ENCODE peak calls at places on chromosomes 11 and 22, in nine cellular contexts. Y is A549; F is lower lobe of right lung; V is esophagus muscularis mucosa; J is ovary; G is body of pancreas; Z is CD8-positive, alpha-beta T cell; S is psoas muscle; W is tibial nerve. M is an unnamed sample. For H3K9me3, the result is how much of the 10 kb centered on the place peaks cover.

GRCh38 chr22:41768420-41768819 is 32.1 kb upstream of the CCDC134 start:
- DNase-seq in Y (no peak), F (no peak), V (no peak), J (no peak), G (no peak), Z (no peak), S (no peak), W (no peak), M (no peak)

GRCh38 chr11:62555464-62556092 is 9.0 kb upstream of the AHNAK start:
- DNase-seq in Y (peak), F (peak), V (no peak), J (no peak), G (no peak), Z (peak), S (peak), W (no peak), M (peak)

GRCh38 chr11:69438286-69438920 is 43.1 kb upstream of the LINC01488 start:
- DNase-seq in Y (no peak), F (no peak), V (no peak), J (no peak), G (no peak), Z (no peak), S (peak), W (no peak), M (no peak)

GRCh38 chr11:71240865-71241691 is 11.3 kb downstream of the SHANK2 start:
- DNase-seq in Y (peak), F (peak), V (no peak), J (no peak), G (peak), Z (no peak), S (peak), W (peak), M (no peak)

GRCh38 chr22:38490475-38490874 is 15.6 kb downstream of the DDX17 start:
- DNase-seq in Y (no peak), F (no peak), V (no peak), J (no peak), G (no peak), Z (no peak), S (no peak), W (no peak), M (no peak)

GRCh38 chr22:47902646-47903180 is 1140.3 kb downstream of the TBC1D22A start:
- DNase-seq in Y (no peak), F (no peak), V (peak), J (no peak), G (no peak), Z (no peak), S (no peak), W (no peak), M (no peak)

GRCh38 chr11:131504199-131504949 is 134.0 kb downstream of the NTM start:
- DNase-seq in Y (peak), F (no peak), V (no peak), J (no peak), G (no peak), Z (no peak), S (peak), W (no peak), M (no peak)

GRCh38 chr11:95917188-95918036 is 6.5 kb downstream of the MTMR2 start:
- DNase-seq in Y (no peak), F (no peak), V (no peak), J (no peak), G (no peak), Z (no peak), S (no peak), W (no peak), M (no peak)

GRCh38 chr22:20750461-20751184 is 23.3 kb upstream of the SERPIND1 start:
- DNase-seq in Y (peak), F (no peak), V (no peak), J (peak), G (peak), Z (no peak), S (peak), W (peak), M (no peak)

GRCh38 chr11:4523666-4524065 is 21.3 kb upstream of the OR52M1 start:
- DNase-seq in Y (no peak), F (no peak), V (no peak), J (no peak), G (no peak), Z (no peak), S (no peak), W (no peak), M (no peak)

GRCh38 chr11:57946628-57947027 is 77.1 kb upstream of the OR9Q1 start:
- DNase-seq in Y (no peak), F (no peak), V (peak), J (no peak), G (no peak), Z (no peak), S (no peak), W (no peak), M (no peak)

GRCh38 chr11:8342821-8343681 is 79.4 kb upstream of the LMO1 start:
- DNase-seq in Y (no peak), F (no peak), V (no peak), J (no peak), G (no peak), Z (no peak), S (no peak), W (no peak), M (no peak)

GRCh38 chr22:45905924-45906865 is 70.8 kb downstream of the WNT7B start:
- DNase-seq in Y (no peak), F (no peak), V (no peak), J (no peak), G (peak), Z (no peak), S (peak), W (no peak), M (no peak)

GRCh38 chr22:19216579-19216978 is 38.0 kb upstream of the SLC25A1 start:
- DNase-seq in Y (no peak), F (no peak), V (no peak), J (no peak), G (no peak), Z (no peak), S (no peak), W (no peak), M (no peak)

GRCh38 chr11:5234390-5234834 is at the start of gene HBD:
- DNase-seq in Y (no peak), F (no peak), V (no peak), J (no peak), G (no peak), Z (no peak), S (no peak), W (no peak), M (no peak)

GRCh38 chr11:116576523-116576922 is 196.3 kb downstream of the BUD13 start:
- DNase-seq in Y (no peak), F (no peak), V (no peak), J (no peak), G (no peak), Z (no peak), S (no peak), W (no peak), M (no peak)

GRCh38 chr11:72280726-72281315 is 36.8 kb upstream of the PHOX2A start:
- DNase-seq in Y (no peak), F (no peak), V (no peak), J (no peak), G (no peak), Z (no peak), S (no peak), W (no peak), M (no peak)

GRCh38 chr22:40107756-40108437 is 69.8 kb upstream of the TNRC6B start:
- DNase-seq in Y (no peak), F (no peak), V (no peak), J (no peak), G (peak), Z (no peak), S (no peak), W (no peak), M (no peak)

GRCh38 chr22:42277988-42278776 is 7.7 kb upstream of the TCF20 start:
- DNase-seq in Y (no peak), F (no peak), V (no peak), J (no peak), G (peak), Z (no peak), S (peak), W (no peak), M (no peak)

GRCh38 chr11:81092517-81092916 is 1641.1 kb downstream of the FAM181B start:
- DNase-seq in Y (no peak), F (no peak), V (no peak), J (no peak), G (no peak), Z (no peak), S (no peak), W (no peak), M (no peak)

GRCh38 chr11:19156892-19157291 is 39.9 kb downstream of the ZDHHC13 start:
- DNase-seq in Y (no peak), F (no peak), V (no peak), J (no peak), G (no peak), Z (no peak), S (no peak), W (no peak), M (no peak)

GRCh38 chr11:46826310-46827044 is 19.6 kb downstream of the CKAP5 start:
- DNase-seq in Y (peak), F (peak), V (peak), J (peak), G (peak), Z (peak), S (peak), W (peak), M (peak)
- H3K27ac ChIP-seq in Y (peak), F (peak), V (peak), J (peak), G (peak), Z (no peak), S (peak), W (peak), M (no peak)

GRCh38 chr11:134013518-134013917 is 55.4 kb upstream of the JAM3 start:
- DNase-seq in Y (no peak), F (no peak), V (no peak), J (no peak), G (no peak), Z (no peak), S (no peak), W (no peak), M (no peak)

GRCh38 chr11:134017773-134018430 is 51.0 kb upstream of the JAM3 start:
- DNase-seq in Y (no peak), F (no peak), V (no peak), J (no peak), G (no peak), Z (no peak), S (no peak), W (no peak), M (no peak)

GRCh38 chr11:134019500-134019899 is 49.4 kb upstream of the JAM3 start:
- DNase-seq in Y (no peak), F (no peak), V (no peak), J (no peak), G (no peak), Z (no peak), S (no peak), W (no peak), M (no peak)

GRCh38 chr11:134015541-134015940 is 53.3 kb upstream of the JAM3 start:
- DNase-seq in Y (no peak), F (no peak), V (no peak), J (no peak), G (no peak), Z (no peak), S (no peak), W (no peak), M (no peak)

DNA sequence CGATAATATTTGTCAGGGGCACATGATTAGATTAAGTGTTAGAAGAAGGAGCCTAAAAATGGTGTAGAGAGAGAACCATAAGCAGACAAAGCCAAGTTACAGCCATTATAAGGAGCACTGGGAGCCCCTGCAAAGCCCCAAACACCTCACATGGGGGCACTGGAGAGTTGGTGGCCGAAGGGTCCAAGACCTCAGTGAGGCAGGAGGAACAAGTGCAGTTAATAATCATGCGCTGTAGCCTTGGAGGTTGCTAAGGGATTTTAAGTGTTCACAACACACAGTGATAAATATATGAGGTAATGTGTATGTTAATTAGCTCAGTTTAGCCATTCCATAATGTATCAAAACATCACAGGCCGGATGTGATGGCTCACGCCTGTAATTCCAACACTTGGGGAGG is 54.4 kb upstream of the JAM3 start:
- DNase-seq in Y (no peak), F (no peak), V (no peak), J (no peak), G (no peak), Z (no peak), S (no peak), W (no peak), M (no peak)
- TF ChIP-seq CTCF in Y (no peak), F (no peak), V (peak), J (no peak), G (peak), Z (no peak), S (no peak), W (no peak), M (no peak)

DNA sequence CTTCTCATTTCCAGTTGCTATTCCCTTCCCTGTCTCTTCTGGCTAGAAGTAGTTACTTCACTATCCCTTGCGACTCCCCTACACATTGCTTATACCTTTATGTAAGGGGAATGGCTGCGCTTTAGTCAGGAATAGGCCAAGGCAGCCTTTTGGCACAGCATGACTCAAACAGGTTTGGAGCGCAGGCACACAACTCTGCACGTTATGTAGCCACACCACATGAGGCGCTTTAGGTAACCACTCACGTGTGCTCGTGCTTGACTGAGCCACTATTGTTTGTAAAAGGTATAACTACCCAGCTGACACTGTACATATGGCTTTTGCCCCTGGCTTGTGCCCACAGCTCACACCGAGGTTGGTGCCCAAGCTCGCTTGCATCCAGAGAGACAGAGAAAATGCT is 46.7 kb upstream of the LIPT2 start:
- DNase-seq in Y (no peak), F (no peak), V (no peak), J (no peak), G (no peak), Z (no peak), S (no peak), W (no peak), M (no peak)
- H3K9me3 ChIP-seq in Y (under half), F (under half), V (under half), J (under half), G (under half), Z (under half), S (under half), W (under half), M (under half)

DNA sequence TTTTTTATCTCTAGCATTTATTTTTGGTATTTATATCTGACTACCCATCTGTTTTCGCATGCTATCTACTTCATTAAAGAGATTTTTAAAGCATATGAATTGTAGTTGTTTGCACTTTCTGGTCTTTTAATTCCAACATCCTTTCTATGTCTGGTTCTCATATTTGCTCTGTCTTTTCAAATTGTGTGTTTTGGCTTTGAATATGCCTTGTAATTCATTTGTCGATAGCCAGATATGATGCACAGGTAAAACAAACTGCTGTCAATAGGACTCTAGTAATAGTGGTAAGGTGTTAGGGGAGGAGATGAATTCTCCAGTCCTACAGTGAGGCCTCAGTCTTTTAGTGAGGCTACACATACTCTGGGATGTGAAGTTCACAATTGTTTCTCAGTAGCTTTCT is 530.8 kb upstream of the CCDC179 start:
- DNase-seq in Y (no peak), F (no peak), V (no peak), J (no peak), G (no peak), Z (no peak), S (no peak), W (no peak), M (no peak)
- H3K27ac ChIP-seq in Y (no peak), F (no peak), V (no peak), J (no peak), G (no peak), Z (no peak), S (no peak), W (no peak), M (no peak)

DNA sequence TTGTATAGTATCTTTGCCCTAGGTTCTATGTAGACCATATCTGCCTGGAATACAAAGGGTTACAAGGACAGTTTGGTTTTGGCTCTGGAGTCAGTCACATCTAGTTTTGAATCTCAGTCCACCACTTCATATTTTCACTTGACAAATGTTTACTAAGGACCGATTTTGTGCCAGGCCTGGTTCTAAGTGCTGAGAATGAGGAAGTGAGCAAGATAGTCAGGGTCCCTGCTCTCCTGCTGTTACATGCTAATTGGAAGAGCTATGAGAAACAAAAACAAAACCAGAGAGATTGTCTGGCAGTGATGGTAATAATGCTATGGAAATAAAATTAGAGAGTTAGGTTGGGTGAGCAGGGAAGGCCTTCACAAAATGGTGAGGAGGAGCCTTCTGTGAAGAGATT is 66.1 kb upstream of the ARHGAP20 start:
- DNase-seq in Y (no peak), F (no peak), V (no peak), J (no peak), G (no peak), Z (no peak), S (no peak), W (no peak), M (no peak)
- TF ChIP-seq CTCF in Y (no peak), F (no peak), V (no peak), J (no peak), G (no peak), Z (no peak), S (no peak), W (no peak), M (no peak)

M was measured in CD4-positive, alpha-beta T cell.